ENCODE peak calls at places on chromosomes 16 and 17, in ten cellular contexts. D is ovary; F is dorsolateral prefrontal cortex; N is brain microvascular endothelial cell; H is CD8-positive, alpha-beta T cell; U is left ventricle myocardium inferior; X is lung; V is uterus; G is heart right ventricle; C is stomach. B is an unnamed sample.

GRCh38 chr16:17270683-17271109 is 200.1 kb downstream of the XYLT1 start:
- DNase-seq in N (no peak), U (no peak), V (no peak), H (no peak), D (peak), G (no peak), F (no peak), C (peak), X (no peak), B (no peak)

GRCh38 chr16:14028207-14028606 is 42.9 kb upstream of the MRTFB start:
- DNase-seq in D (no peak), V (no peak), N (no peak), C (no peak), G (no peak), F (no peak), X (no peak), H (no peak), U (no peak), B (no peak)

GRCh38 chr17:12666718-12667117 is 1.0 kb downstream of the MYOCD start:
- DNase-seq in H (no peak), C (no peak), G (no peak), D (no peak), X (no peak), U (no peak), N (no peak), V (no peak), F (no peak), B (no peak)

GRCh38 chr17:66200685-66201092 is 8.8 kb upstream of the CEP112 start:
- DNase-seq in H (peak), U (no peak), X (peak), G (no peak), N (peak), V (no peak), D (no peak), F (no peak), C (peak), B (peak)

GRCh38 chr16:47753620-47754019 is 292.5 kb downstream of the PHKB start:
- DNase-seq in X (no peak), N (no peak), G (no peak), U (no peak), F (no peak), H (no peak), D (no peak), V (no peak), C (no peak), B (no peak)

GRCh38 chr17:61877837-61878236 is 14.5 kb upstream of the BRIP1 start:
- DNase-seq in N (no peak), U (no peak), H (no peak), F (no peak), D (no peak), C (no peak), G (no peak), X (no peak), V (no peak), B (no peak)

GRCh38 chr17:32936157-32936893 is 8.4 kb downstream of the TMEM98 start:
- DNase-seq in H (no peak), D (peak), U (no peak), C (no peak), N (no peak), V (no peak), G (no peak), F (no peak), X (no peak), B (no peak)

GRCh38 chr16:53898993-53899392 is 195.0 kb downstream of the FTO start:
- DNase-seq in N (no peak), X (no peak), F (no peak), V (no peak), D (no peak), U (no peak), G (no peak), H (no peak), C (no peak), B (no peak)

GRCh38 chr17:40485851-40486512 is 15.4 kb downstream of the TNS4 start:
- DNase-seq in H (no peak), V (peak), F (no peak), D (peak), U (no peak), C (no peak), X (no peak), N (peak), G (no peak), B (peak)

GRCh38 chr16:72649254-72649944 is 398.5 kb downstream of the ZFHX3 start:
- DNase-seq in F (no peak), X (no peak), V (no peak), G (no peak), N (no peak), D (no peak), U (no peak), C (no peak), H (no peak), B (no peak)

GRCh38 chr16:426115-426905 is 861 bp downstream of the RAB11FIP3 start:
- DNase-seq in G (peak), V (no peak), C (no peak), D (peak), N (no peak), H (no peak), F (peak), U (no peak), X (no peak), B (no peak)

GRCh38 chr16:8063151-8063550 is 527.2 kb downstream of the TMEM114 start:
- DNase-seq in D (no peak), H (no peak), V (no peak), X (no peak), F (no peak), G (no peak), N (no peak), U (no peak), C (no peak), B (no peak)

GRCh38 chr17:48738803-48739526 is 10.4 kb upstream of the HOXB13 start:
- DNase-seq in X (no peak), V (no peak), D (no peak), H (no peak), N (no peak), C (no peak), G (no peak), U (no peak), F (peak), B (no peak)

GRCh38 chr17:45768000-45768399 is 16.1 kb upstream of the CRHR1 start:
- DNase-seq in U (no peak), C (no peak), H (no peak), V (no peak), X (no peak), F (no peak), G (no peak), D (no peak), N (no peak), B (no peak)

GRCh38 chr16:53809088-53809951 is 105.4 kb downstream of the FTO start:
- DNase-seq in F (no peak), C (no peak), V (no peak), N (peak), D (no peak), G (no peak), H (no peak), X (no peak), U (no peak), B (peak)

GRCh38 chr17:65559802-65560627 is 1.4 kb downstream of the AXIN2 start:
- DNase-seq in V (peak), D (peak), G (peak), F (peak), U (peak), C (peak), H (peak), N (no peak), X (no peak), B (no peak)

GRCh38 chr17:31740611-31741082 is 118.4 kb downstream of the COPRS start:
- DNase-seq in H (no peak), F (no peak), X (no peak), N (peak), D (no peak), G (no peak), V (no peak), U (no peak), C (no peak), B (peak)

GRCh38 chr16:49356728-49357488 is 16.7 kb upstream of the C16orf78 start:
- DNase-seq in N (no peak), D (no peak), U (no peak), X (no peak), F (no peak), C (no peak), V (no peak), G (no peak), H (no peak), B (no peak)

GRCh38 chr16:63146251-63146650 is 1110.0 kb upstream of the CDH8 start:
- DNase-seq in F (no peak), D (no peak), X (no peak), N (no peak), G (no peak), V (no peak), H (no peak), U (no peak), C (no peak), B (no peak)

GRCh38 chr17:31074772-31075538 is 19.8 kb upstream of the NF1 start:
- DNase-seq in D (no peak), N (peak), V (no peak), X (no peak), U (no peak), C (no peak), G (no peak), H (no peak), F (no peak), B (no peak)

GRCh38 chr16:72191551-72191950 is 19.6 kb upstream of the PMFBP1 start:
- DNase-seq in U (no peak), X (no peak), C (no peak), G (no peak), D (no peak), V (no peak), F (no peak), N (peak), H (no peak), B (no peak)

GRCh38 chr16:87864331-87864989 is 4.8 kb downstream of the SLC7A5 start:
- DNase-seq in C (no peak), D (no peak), G (no peak), U (no peak), V (no peak), X (no peak), H (no peak), N (no peak), F (no peak), B (no peak)

GRCh38 chr16:18932243-18932997 is 6.2 kb upstream of the SMG1 start:
- DNase-seq in N (peak), U (no peak), C (no peak), H (no peak), F (no peak), V (no peak), G (no peak), X (no peak), D (no peak), B (no peak)

GRCh38 chr17:70859829-70860228 is 690.5 kb downstream of the KCNJ2 start:
- DNase-seq in D (no peak), H (no peak), V (no peak), F (no peak), G (no peak), X (no peak), C (no peak), N (no peak), U (no peak), B (no peak)

GRCh38 chr17:60685437-60685836 is 7.8 kb downstream of the BCAS3 start:
- DNase-seq in N (no peak), D (no peak), V (no peak), G (no peak), H (no peak), X (no peak), C (no peak), U (no peak), F (no peak), B (no peak)

GRCh38 chr17:59331129-59331928 is at the start of gene YPEL2:
- DNase-seq in D (peak), C (peak), X (peak), H (peak), V (peak), F (peak), G (peak), N (peak), U (peak), B (peak)

GRCh38 chr16:58126451-58126968 is 2.7 kb downstream of the CFAP20 start:
- DNase-seq in G (no peak), H (no peak), N (no peak), U (no peak), C (no peak), V (no peak), X (no peak), D (no peak), F (no peak), B (no peak)

GRCh38 chr16:58124601-58124915 is 4.6 kb downstream of the CFAP20 start:
- DNase-seq in F (no peak), D (no peak), U (no peak), V (no peak), G (no peak), X (no peak), N (peak), H (no peak), C (no peak), B (no peak)

GRCh38 chr16:58125041-58125440 is 4.1 kb downstream of the CFAP20 start:
- DNase-seq in C (no peak), H (no peak), G (no peak), V (no peak), F (no peak), X (no peak), N (no peak), U (no peak), D (no peak), B (no peak)

GRCh38 chr16:58127033-58127556 is 2.1 kb downstream of the CFAP20 start:
- DNase-seq in C (no peak), D (peak), N (peak), U (no peak), G (no peak), H (peak), X (no peak), F (no peak), V (no peak), B (no peak)

GRCh38 chr16:58125781-58126335 is 3.3 kb downstream of the CFAP20 start:
- DNase-seq in U (no peak), N (no peak), F (no peak), H (no peak), X (no peak), G (no peak), V (no peak), C (no peak), D (no peak), B (no peak)
- H3K27ac ChIP-seq in U (peak), N (no peak), F (peak), H (peak), X (peak), G (peak), V (peak), C (peak), D (no peak), B (no peak)

GRCh38 chr17:80899402-80900268 is 92.0 kb upstream of the CHMP6 start:
- DNase-seq in F (no peak), U (no peak), N (no peak), C (peak), X (peak), G (no peak), H (peak), D (no peak), V (no peak), B (no peak)
- TF ChIP-seq CTCF in F (peak), U (peak), N (peak), C (peak), X (no peak), G (peak), H (peak), D (no peak), V (no peak), B (peak)

DNA sequence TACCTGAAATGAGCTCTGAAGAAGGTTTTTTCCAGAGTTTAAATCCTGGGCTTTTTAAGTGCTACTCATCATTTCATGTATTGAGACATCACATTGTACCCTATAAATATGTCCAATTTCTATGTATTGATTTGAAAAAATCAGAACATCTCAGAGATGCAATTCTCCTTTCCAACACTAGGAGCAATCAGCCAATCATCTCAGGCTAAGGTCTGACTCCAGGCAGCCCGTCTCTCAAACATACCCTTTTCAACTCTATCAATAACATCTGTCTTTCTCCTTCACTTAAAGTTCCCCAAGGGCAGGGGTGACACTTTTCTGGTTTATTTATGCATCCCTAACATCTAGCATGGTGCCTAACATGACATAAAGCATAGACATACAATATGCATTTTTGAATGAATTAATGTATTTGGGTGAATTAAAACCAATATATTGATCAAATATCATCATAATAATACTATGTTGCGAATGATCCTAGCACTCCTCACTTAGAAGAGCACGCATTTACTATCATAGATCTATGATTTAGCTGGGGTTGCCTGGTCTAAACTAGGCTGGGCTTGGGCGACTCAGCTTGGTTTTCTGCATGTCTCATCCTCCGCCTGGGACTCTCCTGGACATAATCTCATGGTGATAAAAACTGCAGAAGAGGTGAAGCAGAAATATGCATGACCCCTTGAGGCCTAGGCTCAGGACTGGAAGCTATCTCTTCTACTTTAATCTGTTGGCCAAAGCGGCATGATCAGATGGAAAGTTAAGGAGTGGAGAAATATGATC is 5.2 kb upstream of the CDH11 start:
- DNase-seq in U (no peak), D (no peak), V (no peak), F (no peak), G (no peak), H (no peak), C (no peak), X (no peak), N (no peak), B (no peak)
- H3K4me3 ChIP-seq in U (no peak), D (no peak), V (no peak), F (no peak), G (no peak), H (no peak), C (no peak), X (no peak), N (no peak), B (no peak)

DNA sequence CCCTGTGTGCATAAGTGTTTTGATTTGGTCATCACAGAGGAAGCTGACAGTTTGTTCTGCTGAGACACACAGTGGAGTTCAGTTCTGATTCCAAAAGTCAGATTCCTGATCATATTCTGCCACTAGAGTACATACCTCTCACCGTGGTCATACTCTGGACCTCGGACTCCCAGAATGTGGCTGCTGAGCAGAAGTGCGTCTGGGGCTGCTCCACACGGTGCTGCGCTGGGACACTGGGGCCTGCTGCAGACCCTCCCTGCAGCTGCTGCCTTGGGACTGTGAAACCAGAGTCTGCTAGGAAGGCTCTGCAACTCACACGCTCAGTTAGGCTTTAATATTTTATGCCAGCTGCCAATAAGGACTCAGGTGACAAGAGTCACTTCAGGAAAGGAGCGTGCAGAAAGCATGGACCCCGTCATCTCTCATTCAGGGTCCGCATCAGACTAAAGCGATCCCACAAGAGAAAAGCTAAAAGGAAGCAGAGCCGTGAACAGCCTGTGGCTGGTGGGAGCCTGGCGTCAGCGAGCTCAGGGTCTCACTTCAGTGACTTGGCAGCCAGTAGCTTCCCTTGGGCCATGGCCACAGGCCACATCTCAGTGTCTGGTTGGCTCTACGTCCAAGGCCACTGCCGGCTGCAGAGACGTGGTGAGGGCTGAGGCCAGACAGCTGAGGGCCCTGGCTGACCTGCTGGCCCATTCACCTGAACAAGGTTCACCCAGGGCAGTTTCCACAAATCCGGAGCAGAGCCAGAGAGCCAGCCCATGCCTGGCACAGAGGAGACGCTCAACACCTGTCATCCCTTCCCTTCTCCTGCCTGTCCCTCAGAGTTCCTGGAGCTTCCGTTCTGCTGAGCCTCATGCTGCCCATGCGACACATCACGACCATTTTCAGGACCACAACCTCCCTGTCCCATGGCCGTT is 24.7 kb upstream of the KIFC3 start:
- DNase-seq in G (peak), V (no peak), F (no peak), U (peak), X (no peak), N (no peak), H (no peak), C (no peak), D (no peak), B (no peak)
- H3K27ac ChIP-seq in G (peak), V (no peak), F (no peak), U (peak), X (peak), N (no peak), H (no peak), C (no peak), D (no peak), B (no peak)

B was measured in AG04450.